ENCODE peak calls at places on chromosomes 16 and 17, in nine cellular contexts. One of them, this sample, is unnamed.

GRCh38 chr16:24609740-24610420 is 70.5 kb downstream of the RBBP6 start:
- ATAC-seq in CD4-positive, CD25-positive, alpha-beta regulatory T cell: no peak
- ATAC-seq in upper lobe of right lung: peak
- ATAC-seq in natural killer cell: no peak
- ATAC-seq in naive thymus-derived CD8-positive, alpha-beta T cell: no peak
- ATAC-seq in psoas muscle: no peak
- ATAC-seq in heart right ventricle: peak
- ATAC-seq in mucosa of descending colon: no peak
- ATAC-seq in T-cell: no peak
- ATAC-seq in this sample: no peak

GRCh38 chr17:81402530-81402941 is 7.3 kb downstream of the BAHCC1 start:
- ATAC-seq in mucosa of descending colon: no peak
- ATAC-seq in heart right ventricle: no peak
- ATAC-seq in T-cell: no peak
- ATAC-seq in natural killer cell: no peak
- ATAC-seq in naive thymus-derived CD8-positive, alpha-beta T cell: no peak
- ATAC-seq in upper lobe of right lung: no peak
- ATAC-seq in CD4-positive, CD25-positive, alpha-beta regulatory T cell: no peak
- ATAC-seq in psoas muscle: no peak
- ATAC-seq in this sample: no peak

GRCh38 chr17:72702998-72703397 is 389.5 kb downstream of the SLC39A11 start:
- ATAC-seq in T-cell: no peak
- ATAC-seq in CD4-positive, CD25-positive, alpha-beta regulatory T cell: no peak
- ATAC-seq in mucosa of descending colon: no peak
- ATAC-seq in natural killer cell: no peak
- ATAC-seq in upper lobe of right lung: no peak
- ATAC-seq in naive thymus-derived CD8-positive, alpha-beta T cell: no peak
- ATAC-seq in heart right ventricle: no peak
- ATAC-seq in psoas muscle: no peak
- ATAC-seq in this sample: peak

GRCh38 chr17:2545393-2545792 is 33.7 kb upstream of the METTL16 start:
- ATAC-seq in CD4-positive, CD25-positive, alpha-beta regulatory T cell: no peak
- ATAC-seq in heart right ventricle: peak
- ATAC-seq in natural killer cell: no peak
- ATAC-seq in T-cell: no peak
- ATAC-seq in naive thymus-derived CD8-positive, alpha-beta T cell: no peak
- ATAC-seq in psoas muscle: no peak
- ATAC-seq in upper lobe of right lung: peak
- ATAC-seq in mucosa of descending colon: peak
- ATAC-seq in this sample: no peak

GRCh38 chr16:68251812-68252211 is 6.6 kb downstream of the PLA2G15 start:
- ATAC-seq in naive thymus-derived CD8-positive, alpha-beta T cell: no peak
- ATAC-seq in heart right ventricle: peak
- ATAC-seq in CD4-positive, CD25-positive, alpha-beta regulatory T cell: no peak
- ATAC-seq in upper lobe of right lung: no peak
- ATAC-seq in mucosa of descending colon: no peak
- ATAC-seq in natural killer cell: no peak
- ATAC-seq in T-cell: no peak
- ATAC-seq in psoas muscle: peak
- ATAC-seq in this sample: no peak

GRCh38 chr17:78474631-78475146 is 96.2 kb downstream of the PGS1 start:
- ATAC-seq in upper lobe of right lung: peak
- ATAC-seq in naive thymus-derived CD8-positive, alpha-beta T cell: no peak
- ATAC-seq in mucosa of descending colon: peak
- ATAC-seq in psoas muscle: no peak
- ATAC-seq in heart right ventricle: no peak
- ATAC-seq in CD4-positive, CD25-positive, alpha-beta regulatory T cell: peak
- ATAC-seq in natural killer cell: peak
- ATAC-seq in T-cell: peak
- ATAC-seq in this sample: no peak

GRCh38 chr17:66964083-66964771 is at the start of gene CACNG4:
- ATAC-seq in natural killer cell: peak
- ATAC-seq in mucosa of descending colon: no peak
- ATAC-seq in heart right ventricle: peak
- ATAC-seq in naive thymus-derived CD8-positive, alpha-beta T cell: no peak
- ATAC-seq in upper lobe of right lung: peak
- ATAC-seq in psoas muscle: no peak
- ATAC-seq in CD4-positive, CD25-positive, alpha-beta regulatory T cell: no peak
- ATAC-seq in T-cell: no peak
- ATAC-seq in this sample: no peak

GRCh38 chr16:74296120-74296464 is 522 bp upstream of the PSMD7 start:
- ATAC-seq in T-cell: peak
- ATAC-seq in naive thymus-derived CD8-positive, alpha-beta T cell: peak
- ATAC-seq in psoas muscle: peak
- ATAC-seq in natural killer cell: peak
- ATAC-seq in mucosa of descending colon: peak
- ATAC-seq in heart right ventricle: peak
- ATAC-seq in CD4-positive, CD25-positive, alpha-beta regulatory T cell: peak
- ATAC-seq in upper lobe of right lung: peak
- ATAC-seq in this sample: no peak

GRCh38 chr16:68263559-68264127 is 683 bp upstream of the SLC7A6 start:
- ATAC-seq in upper lobe of right lung: no peak
- ATAC-seq in CD4-positive, CD25-positive, alpha-beta regulatory T cell: peak
- ATAC-seq in mucosa of descending colon: no peak
- ATAC-seq in naive thymus-derived CD8-positive, alpha-beta T cell: no peak
- ATAC-seq in heart right ventricle: no peak
- ATAC-seq in natural killer cell: no peak
- ATAC-seq in psoas muscle: no peak
- ATAC-seq in T-cell: no peak
- ATAC-seq in this sample: no peak

GRCh38 chr17:73201215-73202069 is 8.6 kb downstream of the COG1 start:
- ATAC-seq in natural killer cell: no peak
- ATAC-seq in psoas muscle: peak
- ATAC-seq in naive thymus-derived CD8-positive, alpha-beta T cell: no peak
- ATAC-seq in CD4-positive, CD25-positive, alpha-beta regulatory T cell: no peak
- ATAC-seq in heart right ventricle: no peak
- ATAC-seq in mucosa of descending colon: no peak
- ATAC-seq in T-cell: no peak
- ATAC-seq in upper lobe of right lung: no peak
- ATAC-seq in this sample: no peak

GRCh38 chr16:4415538-4416199 is 727 bp downstream of the CORO7 start:
- ATAC-seq in heart right ventricle: peak
- ATAC-seq in upper lobe of right lung: peak
- ATAC-seq in natural killer cell: peak
- ATAC-seq in psoas muscle: peak
- ATAC-seq in CD4-positive, CD25-positive, alpha-beta regulatory T cell: peak
- ATAC-seq in mucosa of descending colon: peak
- ATAC-seq in naive thymus-derived CD8-positive, alpha-beta T cell: peak
- ATAC-seq in T-cell: peak
- ATAC-seq in this sample: peak

GRCh38 chr16:66603537-66604375 is 748 bp upstream of the CMTM3 start:
- ATAC-seq in upper lobe of right lung: peak
- ATAC-seq in mucosa of descending colon: peak
- ATAC-seq in CD4-positive, CD25-positive, alpha-beta regulatory T cell: peak
- ATAC-seq in psoas muscle: peak
- ATAC-seq in T-cell: peak
- ATAC-seq in naive thymus-derived CD8-positive, alpha-beta T cell: peak
- ATAC-seq in heart right ventricle: peak
- ATAC-seq in natural killer cell: peak
- ATAC-seq in this sample: peak

GRCh38 chr17:7856081-7856791 is 1.1 kb downstream of the NAA38 start:
- ATAC-seq in CD4-positive, CD25-positive, alpha-beta regulatory T cell: no peak
- ATAC-seq in T-cell: no peak
- ATAC-seq in psoas muscle: no peak
- ATAC-seq in natural killer cell: no peak
- ATAC-seq in naive thymus-derived CD8-positive, alpha-beta T cell: no peak
- ATAC-seq in heart right ventricle: peak
- ATAC-seq in upper lobe of right lung: no peak
- ATAC-seq in mucosa of descending colon: peak
- ATAC-seq in this sample: no peak

GRCh38 chr17:2837147-2837561 is 40.9 kb downstream of the RAP1GAP2 start:
- ATAC-seq in heart right ventricle: no peak
- ATAC-seq in CD4-positive, CD25-positive, alpha-beta regulatory T cell: peak
- ATAC-seq in naive thymus-derived CD8-positive, alpha-beta T cell: peak
- ATAC-seq in psoas muscle: no peak
- ATAC-seq in mucosa of descending colon: peak
- ATAC-seq in upper lobe of right lung: no peak
- ATAC-seq in T-cell: peak
- ATAC-seq in natural killer cell: peak
- ATAC-seq in this sample: peak

GRCh38 chr16:73464834-73465233 is 416.9 kb upstream of the ZFHX3 start:
- ATAC-seq in psoas muscle: no peak
- ATAC-seq in upper lobe of right lung: no peak
- ATAC-seq in naive thymus-derived CD8-positive, alpha-beta T cell: no peak
- ATAC-seq in heart right ventricle: no peak
- ATAC-seq in T-cell: no peak
- ATAC-seq in CD4-positive, CD25-positive, alpha-beta regulatory T cell: no peak
- ATAC-seq in natural killer cell: no peak
- ATAC-seq in mucosa of descending colon: no peak
- ATAC-seq in this sample: no peak

GRCh38 chr16:79767597-79768280 is 167.2 kb upstream of the MAF start:
- ATAC-seq in psoas muscle: no peak
- ATAC-seq in T-cell: no peak
- ATAC-seq in naive thymus-derived CD8-positive, alpha-beta T cell: no peak
- ATAC-seq in mucosa of descending colon: peak
- ATAC-seq in CD4-positive, CD25-positive, alpha-beta regulatory T cell: no peak
- ATAC-seq in upper lobe of right lung: peak
- ATAC-seq in heart right ventricle: peak
- ATAC-seq in natural killer cell: no peak
- ATAC-seq in this sample: peak

GRCh38 chr17:82599674-82600661 is 48.3 kb downstream of the WDR45B start:
- ATAC-seq in natural killer cell: no peak
- ATAC-seq in psoas muscle: no peak
- ATAC-seq in CD4-positive, CD25-positive, alpha-beta regulatory T cell: no peak
- ATAC-seq in T-cell: no peak
- ATAC-seq in upper lobe of right lung: no peak
- ATAC-seq in mucosa of descending colon: no peak
- ATAC-seq in heart right ventricle: peak
- ATAC-seq in naive thymus-derived CD8-positive, alpha-beta T cell: no peak
- ATAC-seq in this sample: no peak

GRCh38 chr16:14509675-14510132 is 120.4 kb downstream of the PARN start:
- ATAC-seq in psoas muscle: no peak
- ATAC-seq in CD4-positive, CD25-positive, alpha-beta regulatory T cell: no peak
- ATAC-seq in mucosa of descending colon: no peak
- ATAC-seq in heart right ventricle: no peak
- ATAC-seq in natural killer cell: no peak
- ATAC-seq in upper lobe of right lung: no peak
- ATAC-seq in naive thymus-derived CD8-positive, alpha-beta T cell: no peak
- ATAC-seq in T-cell: no peak
- ATAC-seq in this sample: no peak

GRCh38 chr17:55448681-55449080 is 27.0 kb upstream of the MMD start:
- ATAC-seq in T-cell: no peak
- ATAC-seq in naive thymus-derived CD8-positive, alpha-beta T cell: no peak
- ATAC-seq in CD4-positive, CD25-positive, alpha-beta regulatory T cell: no peak
- ATAC-seq in psoas muscle: no peak
- ATAC-seq in upper lobe of right lung: no peak
- ATAC-seq in natural killer cell: no peak
- ATAC-seq in heart right ventricle: no peak
- ATAC-seq in mucosa of descending colon: no peak
- ATAC-seq in this sample: no peak

GRCh38 chr17:61583660-61584264 is 7.3 kb downstream of the NACA2 start:
- ATAC-seq in mucosa of descending colon: no peak
- ATAC-seq in heart right ventricle: no peak
- ATAC-seq in T-cell: no peak
- ATAC-seq in CD4-positive, CD25-positive, alpha-beta regulatory T cell: no peak
- ATAC-seq in naive thymus-derived CD8-positive, alpha-beta T cell: no peak
- ATAC-seq in psoas muscle: no peak
- ATAC-seq in natural killer cell: no peak
- ATAC-seq in upper lobe of right lung: no peak
- ATAC-seq in this sample: no peak

GRCh38 chr16:51181495-51181795 is 30.4 kb upstream of the SALL1 start:
- ATAC-seq in upper lobe of right lung: no peak
- ATAC-seq in T-cell: no peak
- ATAC-seq in natural killer cell: no peak
- ATAC-seq in naive thymus-derived CD8-positive, alpha-beta T cell: no peak
- ATAC-seq in psoas muscle: no peak
- ATAC-seq in heart right ventricle: no peak
- ATAC-seq in CD4-positive, CD25-positive, alpha-beta regulatory T cell: no peak
- ATAC-seq in mucosa of descending colon: no peak
- ATAC-seq in this sample: no peak

GRCh38 chr16:84600343-84601229 is 17.3 kb downstream of the COTL1 start:
- ATAC-seq in mucosa of descending colon: peak
- ATAC-seq in T-cell: peak
- ATAC-seq in heart right ventricle: no peak
- ATAC-seq in upper lobe of right lung: peak
- ATAC-seq in psoas muscle: no peak
- ATAC-seq in natural killer cell: peak
- ATAC-seq in naive thymus-derived CD8-positive, alpha-beta T cell: peak
- ATAC-seq in CD4-positive, CD25-positive, alpha-beta regulatory T cell: peak
- ATAC-seq in this sample: peak

GRCh38 chr17:68910256-68910705 is 44.9 kb downstream of the ABCA8 start:
- ATAC-seq in CD4-positive, CD25-positive, alpha-beta regulatory T cell: no peak
- ATAC-seq in T-cell: no peak
- ATAC-seq in mucosa of descending colon: no peak
- ATAC-seq in natural killer cell: no peak
- ATAC-seq in naive thymus-derived CD8-positive, alpha-beta T cell: no peak
- ATAC-seq in heart right ventricle: peak
- ATAC-seq in upper lobe of right lung: no peak
- ATAC-seq in psoas muscle: peak
- ATAC-seq in this sample: no peak

GRCh38 chr17:42653179-42654124 is 5.6 kb upstream of the TUBG2 start:
- ATAC-seq in upper lobe of right lung: peak
- ATAC-seq in heart right ventricle: peak
- ATAC-seq in T-cell: no peak
- ATAC-seq in CD4-positive, CD25-positive, alpha-beta regulatory T cell: no peak
- ATAC-seq in psoas muscle: peak
- ATAC-seq in mucosa of descending colon: peak
- ATAC-seq in natural killer cell: no peak
- ATAC-seq in naive thymus-derived CD8-positive, alpha-beta T cell: no peak
- ATAC-seq in this sample: no peak

GRCh38 chr16:68479271-68479670 is 31.0 kb upstream of the SMPD3 start:
- ATAC-seq in naive thymus-derived CD8-positive, alpha-beta T cell: no peak
- ATAC-seq in CD4-positive, CD25-positive, alpha-beta regulatory T cell: no peak
- ATAC-seq in mucosa of descending colon: no peak
- ATAC-seq in heart right ventricle: no peak
- ATAC-seq in T-cell: no peak
- ATAC-seq in upper lobe of right lung: no peak
- ATAC-seq in psoas muscle: no peak
- ATAC-seq in natural killer cell: no peak
- ATAC-seq in this sample: peak

GRCh38 chr17:67260051-67260987 is 15.3 kb upstream of the HELZ start:
- ATAC-seq in T-cell: no peak
- ATAC-seq in CD4-positive, CD25-positive, alpha-beta regulatory T cell: no peak
- ATAC-seq in heart right ventricle: peak
- ATAC-seq in upper lobe of right lung: peak
- ATAC-seq in natural killer cell: peak
- ATAC-seq in mucosa of descending colon: peak
- ATAC-seq in psoas muscle: peak
- ATAC-seq in naive thymus-derived CD8-positive, alpha-beta T cell: no peak
- ATAC-seq in this sample: no peak

GRCh38 chr16:8869212-8869987 is 594 bp upstream of the CARHSP1 start:
- ATAC-seq in psoas muscle: no peak
- ATAC-seq in CD4-positive, CD25-positive, alpha-beta regulatory T cell: no peak
- ATAC-seq in upper lobe of right lung: no peak
- ATAC-seq in T-cell: no peak
- ATAC-seq in mucosa of descending colon: no peak
- ATAC-seq in natural killer cell: no peak
- ATAC-seq in heart right ventricle: no peak
- ATAC-seq in naive thymus-derived CD8-positive, alpha-beta T cell: peak
- ATAC-seq in this sample: no peak

GRCh38 chr17:64732336-64733006 is 70.4 kb upstream of the SMURF2 start:
- ATAC-seq in naive thymus-derived CD8-positive, alpha-beta T cell: no peak
- ATAC-seq in upper lobe of right lung: peak
- ATAC-seq in heart right ventricle: peak
- ATAC-seq in psoas muscle: peak
- ATAC-seq in mucosa of descending colon: peak
- ATAC-seq in CD4-positive, CD25-positive, alpha-beta regulatory T cell: no peak
- ATAC-seq in T-cell: no peak
- ATAC-seq in natural killer cell: no peak
- ATAC-seq in this sample: peak

GRCh38 chr17:57264776-57265175 is 8.5 kb downstream of the MSI2 start:
- ATAC-seq in mucosa of descending colon: no peak
- ATAC-seq in natural killer cell: no peak
- ATAC-seq in heart right ventricle: no peak
- ATAC-seq in upper lobe of right lung: no peak
- ATAC-seq in naive thymus-derived CD8-positive, alpha-beta T cell: no peak
- ATAC-seq in psoas muscle: peak
- ATAC-seq in CD4-positive, CD25-positive, alpha-beta regulatory T cell: no peak
- ATAC-seq in T-cell: no peak
- ATAC-seq in this sample: no peak

This sample was measured in esophagus mucosa.